ENCODE peak calls at places on chromosomes 1 and 21, in eight cellular contexts. One of them, this sample, is unnamed.

GRCh38 chr1:1958071-1958541 is 39.0 kb upstream of the TMEM52 start:
- DNase-seq in epithelial cell of esophagus: no peak
- DNase-seq in GM10248: no peak
- DNase-seq in AG09319: no peak
- DNase-seq in right atrium auricular region: no peak
- DNase-seq in H9: no peak
- DNase-seq in fibroblast of mammary gland: no peak
- DNase-seq in GM13977: no peak
- DNase-seq in this sample: no peak

GRCh38 chr1:45359882-45360513 is 19.8 kb upstream of the MUTYH start:
- DNase-seq in epithelial cell of esophagus: peak; percentile 81
- DNase-seq in GM10248: no peak
- DNase-seq in AG09319: peak; percentile 44
- DNase-seq in right atrium auricular region: peak; percentile 83
- DNase-seq in H9: no peak
- DNase-seq in fibroblast of mammary gland: peak; percentile 76
- DNase-seq in GM13977: no peak
- DNase-seq in this sample: no peak

GRCh38 chr1:3350441-3351261 is 103.8 kb upstream of the ARHGEF16 start:
- DNase-seq in epithelial cell of esophagus: no peak
- DNase-seq in GM10248: no peak
- DNase-seq in AG09319: no peak
- DNase-seq in right atrium auricular region: no peak
- DNase-seq in H9: no peak
- DNase-seq in fibroblast of mammary gland: peak; percentile 33
- DNase-seq in GM13977: no peak
- DNase-seq in this sample: no peak

GRCh38 chr21:45276620-45277019 is 11.1 kb downstream of the POFUT2 start:
- DNase-seq in epithelial cell of esophagus: no peak
- DNase-seq in GM10248: no peak
- DNase-seq in AG09319: no peak
- DNase-seq in right atrium auricular region: no peak
- DNase-seq in H9: peak; percentile 15
- DNase-seq in fibroblast of mammary gland: no peak
- DNase-seq in GM13977: no peak
- DNase-seq in this sample: no peak

GRCh38 chr1:59692591-59692990 is 122.2 kb upstream of the HOOK1 start:
- DNase-seq in epithelial cell of esophagus: no peak
- DNase-seq in GM10248: no peak
- DNase-seq in AG09319: peak; percentile 95
- DNase-seq in right atrium auricular region: no peak
- DNase-seq in H9: no peak
- DNase-seq in fibroblast of mammary gland: peak; percentile 97
- DNase-seq in GM13977: no peak
- DNase-seq in this sample: no peak

GRCh38 chr1:44328767-44329416 is 26.2 kb downstream of the ERI3 start:
- DNase-seq in epithelial cell of esophagus: no peak
- DNase-seq in GM10248: no peak
- DNase-seq in AG09319: no peak
- DNase-seq in right atrium auricular region: no peak
- DNase-seq in H9: no peak
- DNase-seq in fibroblast of mammary gland: no peak
- DNase-seq in GM13977: no peak
- DNase-seq in this sample: no peak

GRCh38 chr1:155012052-155012546 is 9.5 kb downstream of the ZBTB7B start:
- DNase-seq in epithelial cell of esophagus: peak; percentile 78
- DNase-seq in GM10248: no peak
- DNase-seq in AG09319: no peak
- DNase-seq in right atrium auricular region: peak; percentile 89
- DNase-seq in H9: peak; percentile 98
- DNase-seq in fibroblast of mammary gland: peak; percentile 77
- DNase-seq in GM13977: no peak
- DNase-seq in this sample: no peak

GRCh38 chr21:44528634-44528995 is 11.4 kb downstream of the KRTAP10-1 start:
- DNase-seq in epithelial cell of esophagus: no peak
- DNase-seq in GM10248: no peak
- DNase-seq in AG09319: no peak
- DNase-seq in right atrium auricular region: no peak
- DNase-seq in H9: peak; percentile 14
- DNase-seq in fibroblast of mammary gland: no peak
- DNase-seq in GM13977: no peak
- DNase-seq in this sample: no peak

GRCh38 chr1:220690140-220691038 is at the start of gene C1orf115:
- DNase-seq in epithelial cell of esophagus: peak; percentile 76
- DNase-seq in GM10248: peak; percentile 88
- DNase-seq in AG09319: no peak
- DNase-seq in right atrium auricular region: peak; percentile 74
- DNase-seq in H9: peak; percentile 87
- DNase-seq in fibroblast of mammary gland: peak; percentile 28
- DNase-seq in GM13977: peak; percentile 94
- DNase-seq in this sample: peak; percentile 93

GRCh38 chr1:10146391-10146790 is 64.0 kb upstream of the KIF1B start:
- DNase-seq in epithelial cell of esophagus: no peak
- DNase-seq in GM10248: no peak
- DNase-seq in AG09319: no peak
- DNase-seq in right atrium auricular region: no peak
- DNase-seq in H9: no peak
- DNase-seq in fibroblast of mammary gland: no peak
- DNase-seq in GM13977: no peak
- DNase-seq in this sample: no peak

GRCh38 chr21:15837603-15838002 is 107.8 kb downstream of the USP25 start:
- DNase-seq in epithelial cell of esophagus: peak; percentile 12
- DNase-seq in GM10248: no peak
- DNase-seq in AG09319: no peak
- DNase-seq in right atrium auricular region: no peak
- DNase-seq in H9: no peak
- DNase-seq in fibroblast of mammary gland: peak; percentile 59
- DNase-seq in GM13977: no peak
- DNase-seq in this sample: no peak

GRCh38 chr21:46636550-46637289 is 1.2 kb downstream of the PRMT2 start:
- DNase-seq in epithelial cell of esophagus: no peak
- DNase-seq in GM10248: no peak
- DNase-seq in AG09319: no peak
- DNase-seq in right atrium auricular region: no peak
- DNase-seq in H9: no peak
- DNase-seq in fibroblast of mammary gland: no peak
- DNase-seq in GM13977: no peak
- DNase-seq in this sample: no peak

GRCh38 chr21:46641656-46642055 is 6.2 kb downstream of the PRMT2 start:
- DNase-seq in epithelial cell of esophagus: no peak
- DNase-seq in GM10248: no peak
- DNase-seq in AG09319: no peak
- DNase-seq in right atrium auricular region: no peak
- DNase-seq in H9: no peak
- DNase-seq in fibroblast of mammary gland: no peak
- DNase-seq in GM13977: no peak
- DNase-seq in this sample: no peak

GRCh38 chr21:46636181-46636512 is 673 bp downstream of the PRMT2 start:
- DNase-seq in epithelial cell of esophagus: no peak
- DNase-seq in GM10248: no peak
- DNase-seq in AG09319: no peak
- DNase-seq in right atrium auricular region: no peak
- DNase-seq in H9: no peak
- DNase-seq in fibroblast of mammary gland: no peak
- DNase-seq in GM13977: no peak
- DNase-seq in this sample: no peak

GRCh38 chr21:46637952-46638746 is 2.7 kb downstream of the PRMT2 start:
- DNase-seq in epithelial cell of esophagus: no peak
- DNase-seq in GM10248: no peak
- DNase-seq in AG09319: no peak
- DNase-seq in right atrium auricular region: no peak
- DNase-seq in H9: no peak
- DNase-seq in fibroblast of mammary gland: peak; percentile 10
- DNase-seq in GM13977: no peak
- DNase-seq in this sample: no peak

DNA sequence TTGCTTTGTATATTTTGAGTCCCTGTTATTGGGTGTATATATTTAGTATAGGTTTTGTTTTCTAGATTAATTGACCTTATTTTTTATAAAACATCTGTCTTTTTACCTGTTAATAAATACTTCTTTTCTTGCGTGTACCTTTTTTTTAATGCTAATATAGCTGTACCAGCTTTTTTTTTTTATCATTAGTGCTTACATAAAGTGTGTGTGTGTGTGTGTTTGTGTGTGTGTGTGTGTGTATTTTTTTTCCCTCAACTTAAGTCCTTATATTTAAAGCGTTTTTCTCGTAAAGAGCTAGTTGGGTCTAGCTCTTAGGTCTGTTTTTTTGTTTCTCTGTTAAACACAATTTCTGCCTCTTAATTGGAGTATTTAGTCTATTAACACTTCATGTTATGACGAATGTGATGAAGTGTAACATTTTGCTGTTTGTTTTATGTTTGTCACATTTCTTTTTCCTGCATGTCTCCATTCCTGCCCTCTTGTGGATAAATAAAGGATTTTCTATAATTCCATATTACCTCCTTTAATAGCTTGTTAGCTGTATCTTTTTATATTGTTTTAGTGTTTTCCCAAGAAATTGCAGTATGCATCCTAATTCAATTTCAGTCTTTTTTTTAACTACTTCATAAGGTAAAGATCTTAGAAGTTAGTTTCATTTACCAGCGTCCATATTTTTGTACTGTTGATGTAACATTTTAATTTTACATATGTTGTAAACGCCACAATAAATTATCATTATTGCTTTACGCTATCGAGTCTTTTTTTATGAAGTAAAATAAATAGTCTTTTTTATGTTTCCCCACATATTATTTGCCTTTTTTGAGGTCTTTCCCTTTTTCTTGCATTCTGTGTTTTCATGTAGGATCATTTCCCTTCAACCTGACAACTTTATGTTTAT is 4.3 kb downstream of the PRMT2 start:
- DNase-seq in epithelial cell of esophagus: peak; percentile 40
- DNase-seq in GM10248: no peak
- DNase-seq in AG09319: no peak
- DNase-seq in right atrium auricular region: no peak
- DNase-seq in H9: no peak
- DNase-seq in fibroblast of mammary gland: peak; percentile 46
- DNase-seq in GM13977: no peak
- DNase-seq in this sample: no peak
- TF ChIP-seq CTCF in epithelial cell of esophagus: peak; percentile 39
- TF ChIP-seq CTCF in GM10248: peak; percentile 12
- TF ChIP-seq CTCF in AG09319: peak; percentile 32
- TF ChIP-seq CTCF in right atrium auricular region: peak; percentile 56
- TF ChIP-seq CTCF in H9: peak; percentile 53
- TF ChIP-seq CTCF in fibroblast of mammary gland: peak; percentile 44
- TF ChIP-seq CTCF in GM13977: no peak
- TF ChIP-seq CTCF in this sample: peak; percentile 33

GRCh38 chr1:234608026-234608719 is 1.8 kb downstream of the IRF2BP2 start:
- DNase-seq in epithelial cell of esophagus: peak; percentile 96
- DNase-seq in GM10248: peak; percentile 67
- DNase-seq in AG09319: no peak
- DNase-seq in right atrium auricular region: peak; percentile 95
- DNase-seq in H9: peak; percentile 51
- DNase-seq in fibroblast of mammary gland: peak; percentile 96
- DNase-seq in GM13977: peak; percentile 74
- DNase-seq in this sample: peak; percentile 30

GRCh38 chr1:234605983-234606730 is 3.8 kb downstream of the IRF2BP2 start:
- DNase-seq in epithelial cell of esophagus: peak; percentile 59
- DNase-seq in GM10248: no peak
- DNase-seq in AG09319: no peak
- DNase-seq in right atrium auricular region: no peak
- DNase-seq in H9: no peak
- DNase-seq in fibroblast of mammary gland: peak; percentile 59
- DNase-seq in GM13977: no peak
- DNase-seq in this sample: no peak

GRCh38 chr1:234608720-234609527 is 1.1 kb downstream of the IRF2BP2 start:
- DNase-seq in epithelial cell of esophagus: peak; percentile 67
- DNase-seq in GM10248: peak; percentile 41
- DNase-seq in AG09319: no peak
- DNase-seq in right atrium auricular region: no peak
- DNase-seq in H9: no peak
- DNase-seq in fibroblast of mammary gland: peak; percentile 42
- DNase-seq in GM13977: peak; percentile 66
- DNase-seq in this sample: no peak

GRCh38 chr1:234606731-234607090 is 3.3 kb downstream of the IRF2BP2 start:
- DNase-seq in epithelial cell of esophagus: no peak
- DNase-seq in GM10248: no peak
- DNase-seq in AG09319: no peak
- DNase-seq in right atrium auricular region: no peak
- DNase-seq in H9: no peak
- DNase-seq in fibroblast of mammary gland: no peak
- DNase-seq in GM13977: no peak
- DNase-seq in this sample: no peak

GRCh38 chr1:234607091-234608025 is 2.6 kb downstream of the IRF2BP2 start:
- DNase-seq in epithelial cell of esophagus: peak; percentile 39
- DNase-seq in GM10248: no peak
- DNase-seq in AG09319: no peak
- DNase-seq in right atrium auricular region: no peak
- DNase-seq in H9: no peak
- DNase-seq in fibroblast of mammary gland: peak; percentile 44
- DNase-seq in GM13977: no peak
- DNase-seq in this sample: no peak
- TF ChIP-seq CTCF in epithelial cell of esophagus: no peak
- TF ChIP-seq CTCF in GM10248: no peak
- TF ChIP-seq CTCF in AG09319: peak; percentile 21
- TF ChIP-seq CTCF in right atrium auricular region: peak; percentile 34
- TF ChIP-seq CTCF in H9: peak; percentile 46
- TF ChIP-seq CTCF in fibroblast of mammary gland: no peak
- TF ChIP-seq CTCF in GM13977: no peak
- TF ChIP-seq CTCF in this sample: peak; percentile 51

GRCh38 chr1:205210876-205211838 is at the start of gene DSTYK:
- DNase-seq in epithelial cell of esophagus: peak; percentile 97
- DNase-seq in GM10248: peak; percentile 90
- DNase-seq in AG09319: peak; percentile 92
- DNase-seq in right atrium auricular region: peak; percentile 97
- DNase-seq in H9: peak; percentile 97
- DNase-seq in fibroblast of mammary gland: peak; percentile 97
- DNase-seq in GM13977: peak; percentile 92
- DNase-seq in this sample: peak; percentile 78
- TF ChIP-seq CTCF in epithelial cell of esophagus: no peak
- TF ChIP-seq CTCF in GM10248: no peak
- TF ChIP-seq CTCF in AG09319: peak; percentile 3
- TF ChIP-seq CTCF in right atrium auricular region: no peak
- TF ChIP-seq CTCF in H9: no peak
- TF ChIP-seq CTCF in fibroblast of mammary gland: no peak
- TF ChIP-seq CTCF in GM13977: no peak
- TF ChIP-seq CTCF in this sample: no peak

GRCh38 chr1:118219438-118219837 is 34.4 kb upstream of the SPAG17 start:
- DNase-seq in epithelial cell of esophagus: no peak
- DNase-seq in GM10248: no peak
- DNase-seq in AG09319: no peak
- DNase-seq in right atrium auricular region: no peak
- DNase-seq in H9: no peak
- DNase-seq in fibroblast of mammary gland: no peak
- DNase-seq in GM13977: no peak
- DNase-seq in this sample: no peak

GRCh38 chr1:118225471-118225870 is 40.4 kb upstream of the SPAG17 start:
- DNase-seq in epithelial cell of esophagus: no peak
- DNase-seq in GM10248: no peak
- DNase-seq in AG09319: no peak
- DNase-seq in right atrium auricular region: no peak
- DNase-seq in H9: no peak
- DNase-seq in fibroblast of mammary gland: no peak
- DNase-seq in GM13977: no peak
- DNase-seq in this sample: no peak

DNA sequence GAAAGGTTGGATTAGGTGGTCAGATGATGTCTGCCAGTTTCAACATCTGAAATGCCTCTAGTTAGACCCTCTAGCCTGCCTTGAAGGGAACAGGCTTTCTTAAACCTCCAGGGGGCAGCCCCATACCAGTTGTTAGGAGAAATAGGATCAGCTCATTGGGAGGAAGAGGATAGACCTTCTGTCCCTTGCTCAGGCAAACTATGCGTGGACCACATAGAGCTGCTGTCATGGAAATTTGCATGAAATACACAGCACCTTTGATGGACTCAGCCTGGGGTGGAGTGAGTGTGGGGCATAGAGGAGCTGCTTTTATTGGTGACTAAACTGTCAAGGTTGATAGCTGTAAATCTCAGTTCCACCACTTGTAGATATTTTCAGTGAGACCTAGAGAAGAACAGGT is 38.4 kb upstream of the SPAG17 start:
- DNase-seq in epithelial cell of esophagus: peak; percentile 45
- DNase-seq in GM10248: no peak
- DNase-seq in AG09319: no peak
- DNase-seq in right atrium auricular region: no peak
- DNase-seq in H9: peak; percentile 69
- DNase-seq in fibroblast of mammary gland: peak; percentile 32
- DNase-seq in GM13977: no peak
- DNase-seq in this sample: peak; percentile 15
- TF ChIP-seq CTCF in epithelial cell of esophagus: peak; percentile 37
- TF ChIP-seq CTCF in GM10248: peak; percentile 10
- TF ChIP-seq CTCF in AG09319: peak; percentile 51
- TF ChIP-seq CTCF in right atrium auricular region: peak; percentile 62
- TF ChIP-seq CTCF in H9: peak; percentile 83
- TF ChIP-seq CTCF in fibroblast of mammary gland: peak; percentile 33
- TF ChIP-seq CTCF in GM13977: peak; percentile 14
- TF ChIP-seq CTCF in this sample: peak; percentile 71

This sample was measured in progenitor cell of endocrine pancreas.